ENCODE peak calls at places on chromosomes 5 and 9, in four cellular contexts. P, U, B and M are unnamed samples.
A peak's percentile ranks its signal among the peaks of the same experiment; 100 is the strongest.

GRCh38 chr9:111148994-111149759 is 110.9 kb upstream of the LPAR1 start:
- DNase-seq in P (no peak), U (no peak), B (no peak), M (no peak)

GRCh38 chr9:120713257-120714087 is 798 bp downstream of the MEGF9 start:
- DNase-seq in P (no peak), U (peak; percentile 14), B (no peak), M (no peak)

GRCh38 chr9:111955048-111955447 is 58.4 kb downstream of the UGCG start:
- DNase-seq in P (no peak), U (no peak), B (no peak), M (no peak)

GRCh38 chr9:121450241-121450640 is 49.4 kb downstream of the GGTA1 start:
- DNase-seq in P (no peak), U (no peak), B (no peak), M (peak; percentile 65)

GRCh38 chr5:143259254-143259605 is 144.3 kb downstream of the NR3C1 start:
- DNase-seq in P (no peak), U (no peak), B (no peak), M (no peak)

GRCh38 chr9:15873573-15874177 is 320.8 kb downstream of the CCDC171 start:
- DNase-seq in P (peak; percentile 13), U (no peak), B (no peak), M (no peak)

GRCh38 chr9:120702075-120702474 is 12.2 kb downstream of the MEGF9 start:
- DNase-seq in P (no peak), U (no peak), B (no peak), M (no peak)

GRCh38 chr9:2299156-2299842 is 284.2 kb downstream of the SMARCA2 start:
- DNase-seq in P (no peak), U (no peak), B (no peak), M (peak; percentile 72)

GRCh38 chr9:2157277-2158105 is 142.3 kb downstream of the SMARCA2 start:
- DNase-seq in P (peak; percentile 64), U (peak; percentile 26), B (no peak), M (no peak)

GRCh38 chr5:83527191-83527590 is 55.6 kb downstream of the VCAN start:
- DNase-seq in P (no peak), U (no peak), B (no peak), M (no peak)

GRCh38 chr5:7078901-7079300 is 317.0 kb upstream of the ADCY2 start:
- DNase-seq in P (no peak), U (no peak), B (no peak), M (no peak)